ENCODE peak calls at places on chromosomes 6 and 20, in ten cellular contexts. C, Y, L, A, T, H, N, R, D and E are unnamed samples.

GRCh38 chr6:82243886-82244285 is 3.7 kb downstream of the IBTK start:
- DNase-seq in A (no peak), Y (no peak), C (no peak), R (no peak), H (no peak), L (no peak), T (no peak), N (no peak), D (no peak), E (no peak)

GRCh38 chr20:34111057-34111711 is 859 bp downstream of the EIF2S2 start:
- DNase-seq in R (peak; percentile 81), T (peak; percentile 89), A (peak; percentile 38), H (peak; percentile 40), L (peak; percentile 40), C (peak; percentile 52), N (no peak), Y (peak; percentile 58), D (peak; percentile 15), E (peak; percentile 88)

GRCh38 chr20:46230811-46231282 is 77.5 kb downstream of the CDH22 start:
- DNase-seq in A (no peak), D (no peak), T (peak; percentile 59), N (no peak), Y (peak; percentile 25), L (peak; percentile 28), C (peak; percentile 39), R (peak; percentile 36), H (peak; percentile 70), E (peak; percentile 58)

GRCh38 chr6:26025894-26026832 is 61.1 kb upstream of the HFE start:
- DNase-seq in H (peak; percentile 98), R (peak; percentile 95), D (peak; percentile 95), C (peak; percentile 98), L (peak; percentile 98), Y (peak; percentile 92), T (peak; percentile 98), N (peak; percentile 94), A (peak; percentile 92), E (peak; percentile 96)

GRCh38 chr6:28587746-28588075 is 62.0 kb downstream of the GPX5 start:
- DNase-seq in T (peak; percentile 30), L (no peak), C (no peak), Y (no peak), N (no peak), R (no peak), D (no peak), A (no peak), H (peak; percentile 10), E (peak; percentile 10)

GRCh38 chr6:41511443-41512060 is 34.6 kb upstream of the FOXP4 start:
- DNase-seq in T (no peak), N (no peak), R (no peak), A (no peak), L (no peak), H (no peak), Y (no peak), C (no peak), D (no peak), E (no peak)

GRCh38 chr6:93786474-93787330 is 367.3 kb upstream of the EPHA7 start:
- DNase-seq in T (peak; percentile 78), H (no peak), D (no peak), L (no peak), Y (no peak), A (no peak), R (no peak), N (no peak), C (peak; percentile 58), E (no peak)

GRCh38 chr20:43188861-43189613 is 669 bp downstream of the PTPRT start:
- DNase-seq in C (no peak), N (no peak), L (no peak), T (no peak), A (no peak), H (no peak), R (no peak), Y (no peak), D (no peak), E (no peak)

GRCh38 chr6:134422426-134423231 is 104.7 kb upstream of the SGK1 start:
- DNase-seq in C (peak; percentile 99), Y (peak; percentile 98), N (peak; percentile 95), A (no peak), T (peak; percentile 99), D (no peak), L (no peak), H (no peak), R (peak; percentile 99), E (peak; percentile 98)

GRCh38 chr6:43627008-43627825 is 1.8 kb downstream of the GTPBP2 start:
- DNase-seq in A (peak; percentile 79), D (peak; percentile 86), C (peak; percentile 96), T (peak; percentile 99), Y (peak; percentile 89), N (peak; percentile 96), L (peak; percentile 79), R (peak; percentile 98), H (peak; percentile 91), E (peak; percentile 97)

GRCh38 chr6:124962617-124963415 is 579 bp downstream of the RNF217 start:
- DNase-seq in R (peak; percentile 34), D (peak; percentile 46), A (peak; percentile 71), N (no peak), T (no peak), Y (peak; percentile 63), C (peak; percentile 53), L (peak; percentile 55), H (peak; percentile 65), E (peak; percentile 42)

GRCh38 chr6:128376952-128377503 is 143.4 kb downstream of the PTPRK start:
- DNase-seq in N (no peak), Y (no peak), D (no peak), A (no peak), T (no peak), R (no peak), H (no peak), L (no peak), C (no peak), E (no peak)

GRCh38 chr6:152001408-152001807 is 193.9 kb downstream of the ESR1 start:
- DNase-seq in H (no peak), R (no peak), T (no peak), L (no peak), D (no peak), A (no peak), N (no peak), Y (no peak), C (no peak), E (no peak)

GRCh38 chr20:23151885-23152284 is 65.8 kb upstream of the CD93 start:
- DNase-seq in C (no peak), T (no peak), H (peak; percentile 32), R (no peak), N (no peak), D (no peak), Y (no peak), A (no peak), L (no peak), E (no peak)

GRCh38 chr6:99151634-99152344 is 197.7 kb downstream of the FAXC start:
- DNase-seq in Y (peak; percentile 38), C (peak; percentile 13), A (peak; percentile 27), H (peak; percentile 66), N (peak; percentile 3), D (peak; percentile 13), T (peak; percentile 39), R (peak; percentile 2), L (peak; percentile 43), E (peak; percentile 11)

GRCh38 chr6:55108469-55109130 is 65.7 kb upstream of the HCRTR2 start:
- DNase-seq in D (no peak), L (no peak), T (no peak), C (no peak), A (no peak), R (no peak), H (no peak), N (no peak), Y (no peak), E (no peak)

GRCh38 chr6:119974430-119975159 is 625.0 kb upstream of the MAN1A1 start:
- DNase-seq in C (no peak), H (no peak), D (no peak), A (no peak), Y (no peak), L (peak; percentile 29), T (no peak), R (no peak), N (no peak), E (no peak)

GRCh38 chr6:51015394-51015793 is 196.7 kb downstream of the TFAP2B start:
- DNase-seq in R (no peak), D (no peak), H (no peak), A (no peak), N (no peak), Y (no peak), C (no peak), L (no peak), T (no peak), E (no peak)

GRCh38 chr20:15760217-15760567 is 813.1 kb downstream of the KIF16B start:
- DNase-seq in Y (no peak), D (no peak), L (no peak), A (no peak), C (no peak), R (no peak), T (no peak), N (no peak), H (peak; percentile 5), E (no peak)

DNA sequence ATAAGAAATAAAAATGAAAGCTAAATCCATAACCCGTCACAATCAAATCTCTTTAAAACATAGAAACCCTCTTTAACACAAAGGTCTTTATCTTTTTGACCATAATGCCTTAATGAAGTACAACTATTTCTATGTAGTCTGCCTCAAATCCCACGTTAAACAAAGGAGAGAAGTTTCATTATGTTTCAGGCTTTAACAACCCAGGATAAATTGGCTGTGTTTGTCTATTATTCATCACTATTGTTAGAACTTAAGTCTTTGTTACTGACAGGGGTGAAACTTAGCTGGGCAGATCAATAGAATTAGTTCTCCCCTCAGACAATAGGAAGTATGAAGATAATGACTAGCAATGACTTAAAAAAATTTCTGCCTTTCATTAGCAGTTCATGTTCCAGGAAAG is 10.1 kb upstream of the METTL24 start:
- DNase-seq in N (no peak), T (no peak), A (no peak), Y (no peak), R (no peak), H (no peak), L (no peak), C (no peak), D (no peak), E (no peak)
- H3K4me3 ChIP-seq in N (no peak overlapping the region), T (no peak overlapping the region), A (no peak overlapping the region), Y (no peak overlapping the region), R (no peak overlapping the region), H (no peak overlapping the region), L (no peak overlapping the region), C (no peak overlapping the region), D (no peak overlapping the region), E (no peak overlapping the region)

GRCh38 chr6:38715016-38715809 is at the start of gene DNAH8:
- DNase-seq in L (no peak), D (no peak), T (no peak), N (no peak), Y (no peak), H (no peak), R (no peak), A (peak; percentile 21), C (no peak), E (no peak)
- TF ChIP-seq CTCF in L (no peak), D (no peak), T (no peak), N (no peak), Y (no peak), H (no peak), R (no peak), A (no peak), C (no peak), E (no peak)

GRCh38 chr6:153125032-153125431 is 6.0 kb downstream of the RGS17 start:
- DNase-seq in Y (no peak), D (no peak), H (no peak), C (no peak), L (no peak), R (no peak), N (no peak), A (no peak), T (no peak), E (no peak)
- H3K4me3 ChIP-seq in Y (no peak overlapping the region), D (no peak overlapping the region), H (no peak overlapping the region), C (no peak overlapping the region), L (no peak overlapping the region), R (no peak overlapping the region), N (no peak overlapping the region), A (no peak overlapping the region), T (no peak overlapping the region), E (no peak overlapping the region)

GRCh38 chr6:10412948-10413849 is 1.7 kb downstream of the TFAP2A start:
- DNase-seq in Y (peak; percentile 83), N (no peak), A (peak; percentile 19), D (no peak), C (no peak), R (no peak), T (no peak), H (peak; percentile 67), L (no peak), E (no peak)
- TF ChIP-seq CTCF in Y (peak; percentile 28), N (no peak), A (no peak), D (no peak), C (no peak), R (no peak), T (no peak), H (no peak), L (no peak), E (no peak)